ENCODE peak calls at places on chromosomes 13 and 19, in four cellular contexts. One of them, this sample, is unnamed.

GRCh38 chr19:10872551-10873107 is 1.3 kb downstream of the CARM1 start:
- DNase-seq in left ventricle myocardium inferior: no peak
- DNase-seq in cardiac muscle cell: no peak
- DNase-seq in mesendoderm: no peak
- DNase-seq in this sample: no peak

GRCh38 chr13:75675421-75675820 is 39.3 kb downstream of the LMO7 start:
- DNase-seq in left ventricle myocardium inferior: no peak
- DNase-seq in mesendoderm: no peak
- DNase-seq in cardiac muscle cell: no peak
- DNase-seq in this sample: no peak

GRCh38 chr19:6164906-6165531 is 29.6 kb downstream of the ACSBG2 start:
- DNase-seq in left ventricle myocardium inferior: no peak
- DNase-seq in cardiac muscle cell: no peak
- DNase-seq in mesendoderm: no peak
- DNase-seq in this sample: no peak

GRCh38 chr19:35959040-35959967 is 23.1 kb downstream of the LRFN3 start:
- DNase-seq in left ventricle myocardium inferior: peak; percentile 51
- DNase-seq in cardiac muscle cell: no peak
- DNase-seq in mesendoderm: no peak
- DNase-seq in this sample: no peak

GRCh38 chr19:39276740-39277139 is 8.5 kb downstream of the IFNL2 start:
- DNase-seq in cardiac muscle cell: no peak
- DNase-seq in mesendoderm: no peak
- DNase-seq in left ventricle myocardium inferior: no peak
- DNase-seq in this sample: no peak

GRCh38 chr13:41658057-41658642 is 200.8 kb downstream of the RGCC start:
- DNase-seq in left ventricle myocardium inferior: no peak
- DNase-seq in cardiac muscle cell: no peak
- DNase-seq in mesendoderm: no peak
- DNase-seq in this sample: no peak

GRCh38 chr19:40797166-40797962 is 1.6 kb upstream of the EGLN2 start:
- DNase-seq in left ventricle myocardium inferior: no peak
- DNase-seq in cardiac muscle cell: no peak
- DNase-seq in mesendoderm: no peak
- DNase-seq in this sample: no peak

GRCh38 chr19:55753401-55753800 is 5.5 kb upstream of the RFPL4A start:
- DNase-seq in left ventricle myocardium inferior: no peak
- DNase-seq in cardiac muscle cell: no peak
- DNase-seq in mesendoderm: no peak
- DNase-seq in this sample: no peak

GRCh38 chr13:89382986-89383385 is 1711.8 kb downstream of the SLITRK5 start:
- DNase-seq in mesendoderm: no peak
- DNase-seq in left ventricle myocardium inferior: no peak
- DNase-seq in cardiac muscle cell: no peak
- DNase-seq in this sample: no peak

GRCh38 chr19:7596191-7596937 is 701 bp downstream of the CAMSAP3 start:
- DNase-seq in cardiac muscle cell: no peak
- DNase-seq in left ventricle myocardium inferior: no peak
- DNase-seq in mesendoderm: no peak
- DNase-seq in this sample: no peak

GRCh38 chr13:20869540-20869939 is 33.0 kb downstream of the XPO4 start:
- DNase-seq in cardiac muscle cell: no peak
- DNase-seq in mesendoderm: no peak
- DNase-seq in left ventricle myocardium inferior: no peak
- DNase-seq in this sample: no peak

GRCh38 chr19:47280183-47280797 is 5.6 kb downstream of the INAFM1 start:
- DNase-seq in cardiac muscle cell: no peak
- DNase-seq in mesendoderm: peak; percentile 78
- DNase-seq in left ventricle myocardium inferior: no peak
- DNase-seq in this sample: no peak

GRCh38 chr19:6264803-6265202 is 15.0 kb downstream of the MLLT1 start:
- DNase-seq in cardiac muscle cell: no peak
- DNase-seq in left ventricle myocardium inferior: no peak
- DNase-seq in mesendoderm: no peak
- DNase-seq in this sample: no peak

GRCh38 chr13:88948501-88948900 is 1277.3 kb downstream of the SLITRK5 start:
- DNase-seq in cardiac muscle cell: no peak
- DNase-seq in mesendoderm: no peak
- DNase-seq in left ventricle myocardium inferior: no peak
- DNase-seq in this sample: no peak

GRCh38 chr19:12668937-12669271 is 2.3 kb downstream of the WDR83 start:
- DNase-seq in left ventricle myocardium inferior: peak; percentile 49
- DNase-seq in cardiac muscle cell: peak; percentile 55
- DNase-seq in mesendoderm: peak; percentile 43
- DNase-seq in this sample: no peak

GRCh38 chr13:30870049-30870884 is 35.8 kb upstream of the MEDAG start:
- DNase-seq in cardiac muscle cell: no peak
- DNase-seq in mesendoderm: peak; percentile 93
- DNase-seq in left ventricle myocardium inferior: peak; percentile 64
- DNase-seq in this sample: no peak

GRCh38 chr13:54196684-54197083 is 1168.1 kb downstream of the OLFM4 start:
- DNase-seq in cardiac muscle cell: no peak
- DNase-seq in left ventricle myocardium inferior: no peak
- DNase-seq in mesendoderm: no peak
- DNase-seq in this sample: no peak

GRCh38 chr19:3369337-3370213 is 3.2 kb downstream of the NFIC start:
- DNase-seq in mesendoderm: peak; percentile 56
- DNase-seq in left ventricle myocardium inferior: peak; percentile 71
- DNase-seq in cardiac muscle cell: no peak
- DNase-seq in this sample: no peak

GRCh38 chr19:38734176-38734425 is 10.2 kb downstream of the CAPN12 start:
- DNase-seq in mesendoderm: no peak
- DNase-seq in left ventricle myocardium inferior: no peak
- DNase-seq in cardiac muscle cell: no peak
- DNase-seq in this sample: no peak

GRCh38 chr19:5192568-5192967 is 148.0 kb downstream of the PTPRS start:
- DNase-seq in mesendoderm: peak; percentile 47
- DNase-seq in cardiac muscle cell: no peak
- DNase-seq in left ventricle myocardium inferior: no peak
- DNase-seq in this sample: no peak

GRCh38 chr19:5690955-5691204 is 785 bp downstream of the RPL36 start:
- DNase-seq in left ventricle myocardium inferior: no peak
- DNase-seq in cardiac muscle cell: no peak
- DNase-seq in mesendoderm: no peak
- DNase-seq in this sample: no peak

GRCh38 chr13:41231786-41232185 is 31.6 kb downstream of the MTRF1 start:
- DNase-seq in left ventricle myocardium inferior: peak; percentile 23
- DNase-seq in cardiac muscle cell: peak; percentile 1
- DNase-seq in mesendoderm: peak; percentile 8
- DNase-seq in this sample: peak; percentile 32

GRCh38 chr13:80497978-80498377 is 157.1 kb upstream of the SPRY2 start:
- DNase-seq in mesendoderm: no peak
- DNase-seq in cardiac muscle cell: no peak
- DNase-seq in left ventricle myocardium inferior: no peak
- DNase-seq in this sample: no peak

GRCh38 chr19:17496337-17496997 is 15.0 kb upstream of the PGLS start:
- DNase-seq in mesendoderm: peak; percentile 88
- DNase-seq in cardiac muscle cell: peak; percentile 79
- DNase-seq in left ventricle myocardium inferior: peak; percentile 63
- DNase-seq in this sample: no peak

GRCh38 chr19:11446652-11447301 is 11.3 kb downstream of the PRKCSH start:
- DNase-seq in mesendoderm: peak; percentile 56
- DNase-seq in left ventricle myocardium inferior: peak; percentile 56
- DNase-seq in cardiac muscle cell: peak; percentile 69
- DNase-seq in this sample: no peak

GRCh38 chr13:29436291-29436690 is 159.2 kb downstream of the SLC7A1 start:
- DNase-seq in left ventricle myocardium inferior: no peak
- DNase-seq in mesendoderm: no peak
- DNase-seq in cardiac muscle cell: no peak
- DNase-seq in this sample: peak; percentile 56

GRCh38 chr13:86585826-86586225 is 786.6 kb upstream of the SLITRK6 start:
- DNase-seq in mesendoderm: no peak
- DNase-seq in cardiac muscle cell: no peak
- DNase-seq in left ventricle myocardium inferior: peak; percentile 16
- DNase-seq in this sample: no peak

GRCh38 chr13:45954861-45955595 is 97.5 kb downstream of the ZC3H13 start:
- DNase-seq in mesendoderm: no peak
- DNase-seq in left ventricle myocardium inferior: no peak
- DNase-seq in cardiac muscle cell: no peak
- DNase-seq in this sample: no peak

GRCh38 chr13:61612192-61612591 is 196.5 kb upstream of the PCDH20 start:
- DNase-seq in mesendoderm: no peak
- DNase-seq in cardiac muscle cell: no peak
- DNase-seq in left ventricle myocardium inferior: no peak
- DNase-seq in this sample: no peak

GRCh38 chr13:40485611-40486517 is 180.6 kb downstream of the FOXO1 start:
- DNase-seq in mesendoderm: no peak
- DNase-seq in left ventricle myocardium inferior: no peak
- DNase-seq in cardiac muscle cell: no peak
- DNase-seq in this sample: no peak

GRCh38 chr19:32047788-32048187 is 297.6 kb upstream of the ZNF507 start:
- DNase-seq in left ventricle myocardium inferior: no peak
- DNase-seq in cardiac muscle cell: no peak
- DNase-seq in mesendoderm: no peak
- DNase-seq in this sample: no peak

GRCh38 chr19:49020931-49021895 is 2.9 kb downstream of the CGB3 start:
- DNase-seq in cardiac muscle cell: peak; percentile 25
- DNase-seq in left ventricle myocardium inferior: no peak
- DNase-seq in mesendoderm: no peak
- DNase-seq in this sample: no peak

GRCh38 chr13:19117913-19118739 is 63.5 kb downstream of the TUBA3C start:
- DNase-seq in mesendoderm: no peak
- DNase-seq in left ventricle myocardium inferior: no peak
- DNase-seq in cardiac muscle cell: no peak
- DNase-seq in this sample: no peak

GRCh38 chr13:107585466-107585865 is 629.9 kb downstream of the LIG4 start:
- DNase-seq in left ventricle myocardium inferior: no peak
- DNase-seq in cardiac muscle cell: no peak
- DNase-seq in mesendoderm: no peak
- DNase-seq in this sample: no peak

GRCh38 chr13:99378985-99379734 is 72.0 kb upstream of the GPR183 start:
- DNase-seq in cardiac muscle cell: no peak
- DNase-seq in mesendoderm: peak; percentile 74
- DNase-seq in left ventricle myocardium inferior: no peak
- DNase-seq in this sample: no peak

DNA sequence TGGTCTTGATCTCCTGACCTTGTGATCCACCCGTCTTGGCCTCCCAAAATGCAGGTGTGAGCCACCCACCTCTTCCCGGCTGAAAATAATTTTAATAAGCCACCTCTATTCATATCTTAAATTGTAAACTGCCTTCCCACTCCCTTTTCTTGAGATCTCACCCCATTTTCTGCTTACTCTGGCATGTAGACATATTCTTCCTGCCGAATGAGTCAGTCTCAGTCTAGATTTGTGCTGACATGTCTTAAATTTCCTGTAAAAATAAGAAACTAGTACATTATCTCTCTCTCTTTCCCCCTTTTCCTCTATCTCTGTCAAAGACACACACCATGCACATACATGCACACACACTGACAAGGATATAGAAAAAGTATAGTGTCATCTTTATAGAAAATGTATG is 60.9 kb downstream of the THSD1 start:
- DNase-seq in cardiac muscle cell: no peak
- DNase-seq in left ventricle myocardium inferior: no peak
- DNase-seq in mesendoderm: no peak
- DNase-seq in this sample: no peak
- H3K4me3 ChIP-seq in cardiac muscle cell: no peak overlapping the region
- H3K4me3 ChIP-seq in left ventricle myocardium inferior: no peak overlapping the region
- H3K4me3 ChIP-seq in mesendoderm: no peak overlapping the region
- H3K4me3 ChIP-seq in this sample: no peak overlapping the region

GRCh38 chr19:305240-306150 is 14.3 kb upstream of the PLPP2 start:
- DNase-seq in left ventricle myocardium inferior: no peak
- DNase-seq in cardiac muscle cell: no peak
- DNase-seq in mesendoderm: no peak
- DNase-seq in this sample: no peak
- H3K36me3 ChIP-seq in left ventricle myocardium inferior: peaks cover 46% of the 10 kb centered on the region
- H3K36me3 ChIP-seq in cardiac muscle cell: peaks cover 13% of the 10 kb centered on the region
- H3K36me3 ChIP-seq in mesendoderm: peaks cover 2% of the 10 kb centered on the region
- H3K36me3 ChIP-seq in this sample: peaks cover 1% of the 10 kb centered on the region

GRCh38 chr19:34096020-34096915 is 76.0 kb upstream of the LSM14A start:
- DNase-seq in cardiac muscle cell: peak; percentile 69
- DNase-seq in mesendoderm: peak; percentile 67
- DNase-seq in left ventricle myocardium inferior: no peak
- DNase-seq in this sample: peak; percentile 21
- H3K4me3 ChIP-seq in cardiac muscle cell: no peak overlapping the region
- H3K4me3 ChIP-seq in mesendoderm: no peak overlapping the region
- H3K4me3 ChIP-seq in left ventricle myocardium inferior: no peak overlapping the region
- H3K4me3 ChIP-seq in this sample: no peak overlapping the region

DNA sequence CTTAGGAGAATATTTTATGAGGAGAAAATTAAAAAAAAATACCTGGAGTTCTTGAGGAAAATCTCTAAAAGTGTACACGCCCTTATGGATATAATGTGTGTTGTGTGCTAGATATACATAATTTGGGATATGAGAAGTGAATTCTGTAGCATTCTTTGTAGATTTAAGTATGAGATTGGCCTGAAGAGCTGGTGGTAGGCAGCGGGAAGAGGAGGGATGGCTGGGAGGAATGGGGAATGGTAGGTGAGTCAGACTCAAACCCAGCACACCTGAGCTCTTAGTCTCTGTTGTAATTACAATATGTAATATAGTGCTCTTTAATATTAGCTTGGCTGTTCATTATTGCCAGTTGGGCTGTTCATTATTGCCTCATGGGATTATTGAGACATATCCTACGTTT is 7.0 kb downstream of the CHAMP1 start:
- DNase-seq in left ventricle myocardium inferior: no peak
- DNase-seq in mesendoderm: no peak
- DNase-seq in cardiac muscle cell: no peak
- DNase-seq in this sample: no peak
- H3K36me3 ChIP-seq in left ventricle myocardium inferior: peaks cover 52% of the 10 kb centered on the region
- H3K36me3 ChIP-seq in mesendoderm: peaks cover 10% of the 10 kb centered on the region
- H3K36me3 ChIP-seq in cardiac muscle cell: peaks cover 40% of the 10 kb centered on the region
- H3K36me3 ChIP-seq in this sample: peaks cover 1% of the 10 kb centered on the region

GRCh38 chr19:41965127-41965526 is 6.0 kb upstream of the RABAC1 start:
- DNase-seq in cardiac muscle cell: no peak
- DNase-seq in mesendoderm: no peak
- DNase-seq in left ventricle myocardium inferior: no peak
- DNase-seq in this sample: no peak

GRCh38 chr19:41968751-41969150 is 9.6 kb upstream of the RABAC1 start:
- DNase-seq in left ventricle myocardium inferior: no peak
- DNase-seq in mesendoderm: no peak
- DNase-seq in cardiac muscle cell: no peak
- DNase-seq in this sample: no peak

GRCh38 chr19:41969772-41970458 is 10.8 kb upstream of the RABAC1 start:
- DNase-seq in cardiac muscle cell: no peak
- DNase-seq in left ventricle myocardium inferior: no peak
- DNase-seq in mesendoderm: no peak
- DNase-seq in this sample: no peak

GRCh38 chr19:41969196-41969595 is 10.1 kb upstream of the RABAC1 start:
- DNase-seq in mesendoderm: no peak
- DNase-seq in left ventricle myocardium inferior: no peak
- DNase-seq in cardiac muscle cell: no peak
- DNase-seq in this sample: no peak

GRCh38 chr19:41967056-41967783 is 8.1 kb upstream of the RABAC1 start:
- DNase-seq in cardiac muscle cell: no peak
- DNase-seq in mesendoderm: no peak
- DNase-seq in left ventricle myocardium inferior: no peak
- DNase-seq in this sample: no peak
- H3K4me3 ChIP-seq in cardiac muscle cell: no peak overlapping the region
- H3K4me3 ChIP-seq in mesendoderm: no peak overlapping the region
- H3K4me3 ChIP-seq in left ventricle myocardium inferior: no peak overlapping the region
- H3K4me3 ChIP-seq in this sample: no peak overlapping the region

GRCh38 chr19:2207008-2207407 is 29.1 kb downstream of the PLEKHJ1 start:
- DNase-seq in left ventricle myocardium inferior: no peak
- DNase-seq in cardiac muscle cell: no peak
- DNase-seq in mesendoderm: no peak
- DNase-seq in this sample: no peak
- H3K36me3 ChIP-seq in left ventricle myocardium inferior: peaks cover 59% of the 10 kb centered on the region
- H3K36me3 ChIP-seq in cardiac muscle cell: peaks cover 13% of the 10 kb centered on the region
- H3K36me3 ChIP-seq in mesendoderm: peaks cover 5% of the 10 kb centered on the region
- H3K36me3 ChIP-seq in this sample: peaks cover 3% of the 10 kb centered on the region

GRCh38 chr13:110341445-110342247 is 34.6 kb downstream of the COL4A2 start:
- DNase-seq in cardiac muscle cell: peak; percentile 49
- DNase-seq in mesendoderm: no peak
- DNase-seq in left ventricle myocardium inferior: no peak
- DNase-seq in this sample: no peak
- H3K4me3 ChIP-seq in cardiac muscle cell: no peak overlapping the region
- H3K4me3 ChIP-seq in mesendoderm: no peak overlapping the region
- H3K4me3 ChIP-seq in left ventricle myocardium inferior: peak overlapping the region; percentile 41
- H3K4me3 ChIP-seq in this sample: no peak overlapping the region

This sample was measured in kidney epithelial cell.